ENCODE peak calls at places on chromosomes 6 and 20, in seven cellular contexts. S is aorta; T is astrocyte of the hippocampus; G is upper lobe of right lung; V is stimulated activated CD8-positive, alpha-beta memory T cell treated with anti-CD3 and anti-CD28 coated beads, Interleukin-2, amount 100 ng/mL, for 48 hours; D is amniotic stem cell; P is AG10803. I is an unnamed sample.

GRCh38 chr6:158819213-158819976 is at the start of gene EZR:
- DNase-seq in S (peak), V (peak), D (no peak), P (peak), G (peak), T (peak), I (no peak)

GRCh38 chr6:80163754-80164187 is 57.3 kb downstream of the BCKDHB start:
- DNase-seq in S (no peak), P (peak), V (no peak), T (peak), G (no peak), D (no peak), I (peak)

GRCh38 chr20:44829688-44830087 is 19.3 kb upstream of the RIMS4 start:
- DNase-seq in S (no peak), D (no peak), T (no peak), G (no peak), P (no peak), V (no peak), I (no peak)

GRCh38 chr20:19212524-19213502 is at the start of gene SLC24A3:
- DNase-seq in S (peak), P (peak), T (peak), D (peak), V (peak), G (peak), I (no peak)

GRCh38 chr6:146670161-146670560 is 71.4 kb downstream of the ADGB start:
- DNase-seq in D (no peak), T (peak), G (no peak), V (no peak), S (no peak), P (peak), I (peak)

GRCh38 chr6:149080511-149080910 is 237.0 kb upstream of the TAB2 start:
- DNase-seq in S (no peak), G (no peak), D (no peak), T (no peak), V (no peak), P (peak), I (peak)

GRCh38 chr6:148323344-148323743 is 19.3 kb upstream of the SASH1 start:
- DNase-seq in V (no peak), G (no peak), P (peak), D (no peak), S (no peak), T (peak), I (peak)

GRCh38 chr6:89590133-89590532 is 48.4 kb downstream of the LYRM2 start:
- DNase-seq in S (no peak), T (no peak), D (no peak), P (no peak), V (no peak), G (no peak), I (no peak)

GRCh38 chr20:46546293-46546692 is 4.2 kb downstream of the OCSTAMP start:
- DNase-seq in V (no peak), T (no peak), G (no peak), P (no peak), D (no peak), S (no peak), I (no peak)

GRCh38 chr6:25448965-25449538 is 169.9 kb downstream of the CARMIL1 start:
- DNase-seq in S (no peak), D (no peak), P (no peak), T (no peak), V (no peak), G (no peak), I (no peak)

GRCh38 chr6:69732640-69733039 is 64.2 kb downstream of the LMBRD1 start:
- DNase-seq in P (peak), G (no peak), V (no peak), S (no peak), T (peak), D (no peak), I (peak)

GRCh38 chr6:43840490-43841218 is 70.6 kb downstream of the VEGFA start:
- DNase-seq in P (peak), D (no peak), T (no peak), S (no peak), V (no peak), G (no peak), I (no peak)

GRCh38 chr20:61700595-61701140 is 365.0 kb downstream of the TAF4 start:
- DNase-seq in D (no peak), P (no peak), S (no peak), V (no peak), T (no peak), G (no peak), I (no peak)

GRCh38 chr6:20873425-20874190 is 339.4 kb downstream of the CDKAL1 start:
- DNase-seq in T (peak), S (no peak), P (peak), V (no peak), G (no peak), D (no peak), I (peak)

GRCh38 chr20:48286571-48287551 is 501.6 kb upstream of the SULF2 start:
- DNase-seq in S (no peak), G (no peak), V (no peak), D (no peak), P (no peak), T (peak), I (no peak)

GRCh38 chr6:89068695-89069094 is 11.9 kb upstream of the PNRC1 start:
- DNase-seq in D (no peak), P (no peak), G (no peak), S (no peak), V (no peak), T (no peak), I (no peak)

GRCh38 chr6:9978480-9978879 is 436.4 kb downstream of the TFAP2A start:
- DNase-seq in D (no peak), V (no peak), T (no peak), G (no peak), P (no peak), S (no peak), I (no peak)

GRCh38 chr6:82205793-82206425 is 41.6 kb downstream of the IBTK start:
- DNase-seq in V (no peak), P (no peak), S (no peak), T (peak), D (no peak), G (no peak), I (peak)

GRCh38 chr20:15446373-15446772 is 1109.0 kb upstream of the FLRT3 start:
- DNase-seq in T (peak), P (no peak), D (no peak), S (no peak), G (no peak), V (no peak), I (peak)

GRCh38 chr6:31940256-31940664 is 5.6 kb upstream of the CFB start:
- DNase-seq in S (peak), T (peak), D (no peak), G (no peak), V (no peak), P (peak), I (peak)

GRCh38 chr20:6635034-6635736 is 132.3 kb upstream of the BMP2 start:
- DNase-seq in V (no peak), P (peak), T (peak), D (no peak), S (no peak), G (no peak), I (peak)